ENCODE peak calls at places on chromosomes 12 and 14, in nine cellular contexts. J, Y, Q, E, T, G, V, D and R are unnamed samples.

GRCh38 chr14:60590907-60591510 is 58.3 kb downstream of the SIX1 start:
- DNase-seq in V (no peak), Y (no peak), D (no peak), E (peak), Q (no peak), J (peak), G (no peak), T (peak), R (no peak)

GRCh38 chr12:116360579-116361403 is 83.3 kb upstream of the MED13L start:
- DNase-seq in Y (no peak), Q (no peak), E (no peak), V (no peak), T (peak), D (no peak), G (no peak), J (no peak), R (no peak)

GRCh38 chr12:22431693-22432251 is 97.3 kb upstream of the ST8SIA1 start:
- DNase-seq in Q (no peak), J (no peak), G (no peak), T (no peak), V (no peak), Y (no peak), E (no peak), D (no peak), R (no peak)

GRCh38 chr12:20646239-20646827 is 48.8 kb upstream of the SLCO1C1 start:
- DNase-seq in E (peak), J (peak), Q (peak), D (no peak), G (no peak), V (no peak), Y (peak), T (no peak), R (peak)

GRCh38 chr12:18443768-18444437 is 182.6 kb downstream of the PIK3C2G start:
- DNase-seq in E (peak), V (no peak), J (no peak), T (no peak), Y (no peak), D (no peak), Q (no peak), G (no peak), R (no peak)

GRCh38 chr14:94113490-94113889 is 3.0 kb downstream of the IFI27 start:
- DNase-seq in Y (no peak), J (no peak), E (peak), G (peak), T (no peak), Q (no peak), D (no peak), V (no peak), R (no peak)

GRCh38 chr12:75554556-75554880 is 43.1 kb upstream of the KRR1 start:
- DNase-seq in T (no peak), E (no peak), V (no peak), J (no peak), Y (no peak), Q (no peak), G (no peak), D (no peak), R (no peak)

GRCh38 chr12:57796996-57797395 is 14.4 kb downstream of the TSFM start:
- DNase-seq in Q (no peak), J (no peak), E (no peak), Y (no peak), T (no peak), D (no peak), V (no peak), G (no peak), R (no peak)

GRCh38 chr14:100193417-100194357 is 34.2 kb upstream of the DEGS2 start:
- DNase-seq in E (no peak), D (no peak), Q (no peak), T (peak), J (no peak), Y (no peak), G (no peak), V (no peak), R (peak)

GRCh38 chr12:23729354-23729753 is 220.1 kb downstream of the SOX5 start:
- DNase-seq in Y (no peak), V (no peak), J (no peak), D (no peak), G (no peak), E (peak), T (no peak), Q (no peak), R (no peak)

GRCh38 chr14:50943943-50944646 is at the start of gene PYGL:
- DNase-seq in T (peak), V (no peak), Y (peak), Q (no peak), D (peak), E (peak), G (peak), J (peak), R (no peak)

GRCh38 chr12:96241484-96242256 is 47.5 kb downstream of the ELK3 start:
- DNase-seq in J (peak), Q (no peak), D (peak), T (peak), Y (no peak), V (no peak), G (no peak), E (peak), R (no peak)

GRCh38 chr12:50727466-50727865 is 36.4 kb upstream of the ATF1 start:
- DNase-seq in E (no peak), J (no peak), D (no peak), Y (no peak), G (no peak), T (no peak), Q (no peak), V (no peak), R (no peak)

GRCh38 chr12:91630118-91630517 is 447.5 kb upstream of the DCN start:
- DNase-seq in V (no peak), J (peak), D (no peak), Q (no peak), Y (no peak), G (no peak), E (no peak), T (no peak), R (no peak)

GRCh38 chr14:90491221-90491867 is 94.5 kb downstream of the CALM1 start:
- DNase-seq in D (peak), J (peak), T (no peak), E (peak), Y (no peak), G (peak), V (peak), Q (no peak), R (peak)

GRCh38 chr14:95597784-95598204 is 62.9 kb downstream of the GLRX5 start:
- DNase-seq in E (no peak), Q (no peak), Y (peak), T (no peak), J (peak), V (no peak), G (no peak), D (no peak), R (peak)

GRCh38 chr14:105840266-105841021 is 314.1 kb downstream of the TMEM121 start:
- DNase-seq in Q (no peak), T (no peak), G (peak), J (no peak), V (no peak), Y (no peak), E (no peak), D (no peak), R (no peak)

GRCh38 chr14:23523229-23524016 is 28.1 kb downstream of the ZFHX2 start:
- DNase-seq in J (no peak), V (no peak), E (no peak), T (no peak), Q (no peak), Y (no peak), G (no peak), D (no peak), R (no peak)

GRCh38 chr12:6960291-6961277 is 9.4 kb downstream of the PTPN6 start:
- DNase-seq in J (peak), Q (no peak), V (no peak), T (peak), G (no peak), Y (no peak), D (no peak), E (peak), R (no peak)

GRCh38 chr12:59030415-59030814 is 110.1 kb upstream of the LRIG3 start:
- DNase-seq in G (no peak), Y (no peak), D (no peak), V (no peak), T (no peak), Q (no peak), E (no peak), J (peak), R (no peak)

GRCh38 chr14:20412422-20412821 is 879 bp downstream of the TEP1 start:
- DNase-seq in J (no peak), E (peak), V (no peak), Y (no peak), Q (no peak), T (peak), D (no peak), G (no peak), R (no peak)

GRCh38 chr12:116495260-116495659 is 63.9 kb upstream of the MAP1LC3B2 start:
- DNase-seq in D (no peak), Y (no peak), V (no peak), E (peak), J (no peak), Q (peak), G (no peak), T (no peak), R (no peak)

GRCh38 chr14:31326111-31326510 is 94.2 kb downstream of the HEATR5A start:
- DNase-seq in Y (no peak), G (no peak), E (peak), Q (peak), D (no peak), T (no peak), J (no peak), V (no peak), R (no peak)

GRCh38 chr14:61385002-61385685 is 63.8 kb downstream of the PRKCH start:
- DNase-seq in Y (no peak), E (no peak), D (no peak), T (peak), V (no peak), G (no peak), Q (no peak), J (no peak), R (no peak)

GRCh38 chr12:31589896-31590729 is 823 bp downstream of the DENND5B start:
- DNase-seq in T (peak), Y (peak), E (peak), G (peak), D (peak), J (peak), V (no peak), Q (peak), R (peak)

GRCh38 chr12:34297790-34298164 is 275.5 kb downstream of the ALG10 start:
- DNase-seq in Y (no peak), D (no peak), G (peak), J (no peak), Q (no peak), V (no peak), E (no peak), T (no peak), R (no peak)

GRCh38 chr12:91413591-91413990 is 231.0 kb upstream of the DCN start:
- DNase-seq in G (no peak), J (no peak), E (peak), Q (peak), Y (no peak), V (no peak), T (no peak), D (no peak), R (no peak)

GRCh38 chr14:31843361-31844091 is 233.6 kb upstream of the ARHGAP5 start:
- DNase-seq in T (no peak), G (no peak), V (no peak), E (peak), Y (no peak), D (no peak), Q (no peak), J (no peak), R (no peak)

GRCh38 chr14:25841226-25841625 is 756.6 kb downstream of the NOVA1 start:
- DNase-seq in V (no peak), Q (no peak), Y (no peak), G (no peak), E (no peak), J (no peak), T (no peak), D (no peak), R (no peak)

GRCh38 chr12:90280564-90281058 is 572.0 kb upstream of the ATP2B1 start:
- DNase-seq in T (no peak), D (no peak), G (no peak), Q (peak), J (no peak), Y (no peak), E (peak), V (no peak), R (no peak)

GRCh38 chr14:97603201-97603600 is 806.0 kb downstream of the VRK1 start:
- DNase-seq in Q (no peak), Y (no peak), T (peak), D (no peak), G (no peak), E (no peak), V (no peak), J (no peak), R (no peak)

GRCh38 chr12:85923767-85924331 is 49.8 kb downstream of the NTS start:
- DNase-seq in D (no peak), G (no peak), Y (no peak), J (peak), V (no peak), T (no peak), Q (peak), E (peak), R (no peak)

GRCh38 chr12:32145096-32145495 is 38.4 kb downstream of the BICD1 start:
- DNase-seq in T (no peak), J (no peak), Q (no peak), G (no peak), D (no peak), E (no peak), Y (no peak), V (no peak), R (no peak)

GRCh38 chr14:101221549-101222160 is 318.1 kb upstream of the RTL1 start:
- DNase-seq in Y (no peak), J (no peak), V (no peak), D (peak), E (no peak), G (no peak), Q (no peak), T (no peak), R (no peak)

GRCh38 chr12:64039285-64039871 is 182.7 kb downstream of the KICS2 start:
- DNase-seq in T (no peak), D (no peak), Y (no peak), V (peak), J (peak), G (no peak), E (peak), Q (no peak), R (no peak)